ENCODE peak calls at places on chromosomes 4 and X, in five cellular contexts. M, F, Y, B and Q are unnamed samples.

GRCh38 chrX:1852082-1852481 is 237.2 kb downstream of the ASMT start:
- DNase-seq in Y (no peak), M (no peak), B (no peak), F (no peak), Q (no peak)

GRCh38 chrX:133994576-133994975 is 9.2 kb upstream of the GPC3 start:
- DNase-seq in M (no peak), F (no peak), Y (no peak), B (no peak), Q (no peak)

GRCh38 chr4:190020790-190021717 is 6.0 kb downstream of the FRG2 start:
- DNase-seq in F (no peak), Y (peak), B (peak), M (peak), Q (peak)

GRCh38 chrX:135345328-135345645 is 36.0 kb downstream of the ETDC start:
- DNase-seq in F (no peak), B (peak), Y (no peak), M (no peak), Q (no peak)

GRCh38 chrX:110015027-110015426 is 12.1 kb downstream of the TMEM164 start:
- DNase-seq in Y (no peak), F (no peak), B (no peak), M (no peak), Q (no peak)

GRCh38 chr4:86845593-86845992 is 3.6 kb downstream of the SLC10A6 start:
- DNase-seq in M (no peak), Y (no peak), B (no peak), F (no peak), Q (no peak)

GRCh38 chr4:19577121-19577520 is 674.6 kb upstream of the SLIT2 start:
- DNase-seq in Y (no peak), M (no peak), F (no peak), B (no peak), Q (no peak)

GRCh38 chrX:150983526-150984163 is 510 bp downstream of the HMGB3 start:
- DNase-seq in Y (peak), B (no peak), F (peak), M (peak), Q (no peak)

GRCh38 chr4:15396157-15396800 is 31.6 kb upstream of the C1QTNF7 start:
- DNase-seq in F (peak), M (peak), B (peak), Y (peak), Q (peak)

GRCh38 chr4:179634862-179635261 is 2192.6 kb upstream of the AGA start:
- DNase-seq in M (no peak), F (no peak), B (no peak), Y (no peak), Q (no peak)

GRCh38 chr4:183241771-183242170 is 78.3 kb downstream of the CLDN22 start:
- DNase-seq in M (no peak), F (no peak), Y (no peak), B (no peak), Q (no peak)

GRCh38 chrX:117982702-117983392 is 133.8 kb downstream of the KLHL13 start:
- DNase-seq in B (peak), Y (no peak), F (no peak), M (peak), Q (no peak)

GRCh38 chrX:110442631-110443030 is 84.0 kb downstream of the RTL9 start:
- DNase-seq in M (peak), Y (peak), B (peak), F (peak), Q (no peak)

GRCh38 chr4:136526517-136526916 is 1005.8 kb downstream of the PCDH18 start:
- DNase-seq in B (no peak), Y (no peak), M (no peak), F (no peak), Q (no peak)

GRCh38 chrX:41293269-41293668 is 40.7 kb upstream of the DDX3X start:
- DNase-seq in Y (no peak), B (peak), F (peak), M (no peak), Q (no peak)

GRCh38 chr4:41998019-41998418 is 7.7 kb downstream of the SLC30A9 start:
- DNase-seq in M (peak), Y (no peak), B (no peak), F (no peak), Q (no peak)

GRCh38 chr4:8707045-8707781 is 114.6 kb downstream of the CPZ start:
- DNase-seq in Y (no peak), M (no peak), F (no peak), B (no peak), Q (no peak)

GRCh38 chrX:109774706-109775105 is 41.6 kb upstream of the ACSL4 start:
- DNase-seq in F (no peak), M (no peak), B (no peak), Y (peak), Q (no peak)

GRCh38 chrX:11757729-11758399 is at the start of gene MSL3:
- DNase-seq in M (peak), B (peak), F (peak), Y (peak), Q (no peak)

GRCh38 chrX:111728096-111728495 is 47.1 kb downstream of the ALG13 start:
- DNase-seq in M (no peak), F (no peak), Y (no peak), B (no peak), Q (no peak)

GRCh38 chrX:102934624-102935023 is 2.4 kb upstream of the RAB40AL start:
- DNase-seq in F (peak), B (peak), M (no peak), Y (peak), Q (no peak)

GRCh38 chr4:114077610-114078009 is 98.2 kb upstream of the ARSJ start:
- DNase-seq in M (no peak), Y (no peak), F (no peak), B (peak), Q (peak)

GRCh38 chr4:154399259-154399974 is 92.2 kb downstream of the DCHS2 start:
- DNase-seq in F (no peak), Y (no peak), M (peak), B (peak), Q (peak)

GRCh38 chr4:122765702-122766352 is 33.3 kb downstream of the BBS12 start:
- DNase-seq in B (no peak), Y (no peak), M (no peak), F (no peak), Q (no peak)

GRCh38 chrX:34300871-34301270 is 168.8 kb upstream of the FAM47A start:
- DNase-seq in Y (peak), B (peak), M (peak), F (peak), Q (peak)

GRCh38 chr4:87058272-87059073 is 123.7 kb downstream of the AFF1 start:
- DNase-seq in F (no peak), B (no peak), M (no peak), Y (peak), Q (no peak)

GRCh38 chrX:143017272-143017671 is 8.5 kb upstream of the SPANXN4 start:
- DNase-seq in M (no peak), F (no peak), Y (no peak), B (no peak), Q (no peak)

GRCh38 chr4:61373901-61374611 is 173.9 kb downstream of the ADGRL3 start:
- DNase-seq in F (no peak), M (no peak), Y (no peak), B (no peak), Q (no peak)

GRCh38 chr4:30294295-30294694 is 425.9 kb upstream of the PCDH7 start:
- DNase-seq in M (no peak), Y (no peak), B (no peak), F (no peak), Q (no peak)

GRCh38 chrX:13059676-13060499 is 15.5 kb upstream of the FAM9C start:
- DNase-seq in F (no peak), M (no peak), B (no peak), Y (no peak), Q (no peak)

GRCh38 chr4:33425916-33426315 is 2705.7 kb downstream of the PCDH7 start:
- DNase-seq in F (no peak), M (no peak), Y (no peak), B (peak), Q (no peak)

GRCh38 chr4:130183096-130183495 is 1087.1 kb downstream of the C4orf33 start:
- DNase-seq in Y (no peak), F (no peak), M (no peak), B (no peak), Q (no peak)

GRCh38 chr4:82852751-82853053 is 38.3 kb downstream of the SEC31A start:
- DNase-seq in F (no peak), M (no peak), B (no peak), Y (no peak), Q (no peak)

GRCh38 chr4:150739591-150739990 is 157.6 kb downstream of the MAB21L2 start:
- DNase-seq in Y (no peak), B (no peak), M (no peak), F (no peak), Q (no peak)

GRCh38 chr4:155638195-155638960 is 28.3 kb upstream of the GUCY1A1 start:
- DNase-seq in M (no peak), Y (no peak), B (no peak), F (no peak), Q (no peak)

GRCh38 chr4:78532046-78532445 is 19.5 kb upstream of the ANXA3 start:
- DNase-seq in B (no peak), F (no peak), M (no peak), Y (no peak), Q (no peak)

GRCh38 chr4:34720563-34720962 is 1523.8 kb downstream of the ARAP2 start:
- DNase-seq in M (peak), Y (peak), B (peak), F (peak), Q (peak)

GRCh38 chr4:69833251-69833650 is 26.7 kb downstream of the SULT1E1 start:
- DNase-seq in M (no peak), B (no peak), F (no peak), Y (no peak), Q (no peak)

GRCh38 chr4:3481783-3482397 is 18.8 kb downstream of the DOK7 start:
- DNase-seq in F (no peak), Y (no peak), B (no peak), M (no peak), Q (no peak)

GRCh38 chr4:143531368-143531767 is 17.9 kb downstream of the SMARCA5 start:
- DNase-seq in M (no peak), F (peak), Y (no peak), B (peak), Q (no peak)

DNA sequence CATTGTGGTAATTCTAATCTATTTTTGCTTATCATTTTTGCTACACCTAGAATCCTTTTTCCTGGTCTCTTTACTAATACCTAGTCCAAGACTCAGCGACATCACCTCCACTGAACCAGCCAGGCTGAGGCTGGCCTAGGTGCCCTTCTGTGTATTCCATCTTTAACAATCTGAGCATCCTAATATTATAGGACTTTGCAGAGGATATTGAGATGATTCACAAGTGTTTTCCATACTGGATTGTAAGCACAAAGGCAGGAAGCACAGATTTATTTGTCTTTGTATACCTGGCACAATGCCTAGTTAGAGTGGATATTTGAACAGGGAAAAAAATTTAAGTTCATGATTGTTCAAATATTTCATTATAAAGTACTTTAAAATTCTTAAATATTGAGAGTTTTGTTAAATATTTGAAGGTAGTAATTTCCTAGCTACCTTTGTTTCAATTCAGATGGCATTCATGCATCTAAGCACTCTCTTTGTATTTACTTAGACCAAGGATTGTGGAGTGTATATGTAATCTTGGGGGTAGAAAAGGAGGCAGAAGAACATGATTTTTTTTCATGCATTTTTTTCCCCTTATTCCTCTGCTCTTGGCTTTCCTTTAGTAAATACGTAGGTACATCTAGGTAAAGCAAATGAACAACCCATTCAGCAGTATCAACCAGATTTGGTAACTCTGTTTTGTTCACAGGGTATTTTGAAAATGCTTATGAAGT is 18.4 kb downstream of the SMARCA5 start:
- DNase-seq in B (no peak), M (no peak), F (no peak), Y (no peak), Q (peak)
- TF ChIP-seq CTCF in B (no peak), M (no peak), F (peak), Y (no peak), Q (no peak)

DNA sequence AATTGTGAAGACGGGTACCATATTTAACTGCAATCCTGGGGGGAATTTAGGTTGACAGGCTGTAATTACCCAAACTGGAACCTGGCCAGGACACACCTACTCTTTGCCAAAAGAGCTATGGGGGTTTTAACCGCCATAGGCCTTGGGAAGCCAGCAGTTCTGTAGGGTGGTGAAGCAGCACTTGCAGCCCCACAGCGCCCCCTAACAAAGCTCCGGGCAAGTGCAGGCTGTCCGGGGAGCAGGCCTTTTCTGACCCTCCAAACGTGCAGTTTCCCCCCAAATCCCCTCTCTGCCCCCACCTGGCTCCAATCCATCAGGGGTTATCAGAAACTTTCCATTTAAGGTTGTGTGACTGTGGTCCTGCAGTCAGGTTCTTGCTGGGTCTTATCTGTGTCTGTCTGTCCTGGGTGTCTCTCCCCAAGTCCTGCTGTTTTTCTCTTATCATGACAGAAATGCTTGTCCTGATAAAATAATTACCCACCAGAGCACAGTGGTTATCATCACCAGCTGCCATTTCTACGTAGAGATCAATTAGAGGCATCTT is 350.9 kb downstream of the MID1IP1 start:
- DNase-seq in M (peak), F (peak), B (peak), Y (peak), Q (no peak)
- TF ChIP-seq CTCF in M (peak), F (peak), B (peak), Y (peak), Q (peak)

DNA sequence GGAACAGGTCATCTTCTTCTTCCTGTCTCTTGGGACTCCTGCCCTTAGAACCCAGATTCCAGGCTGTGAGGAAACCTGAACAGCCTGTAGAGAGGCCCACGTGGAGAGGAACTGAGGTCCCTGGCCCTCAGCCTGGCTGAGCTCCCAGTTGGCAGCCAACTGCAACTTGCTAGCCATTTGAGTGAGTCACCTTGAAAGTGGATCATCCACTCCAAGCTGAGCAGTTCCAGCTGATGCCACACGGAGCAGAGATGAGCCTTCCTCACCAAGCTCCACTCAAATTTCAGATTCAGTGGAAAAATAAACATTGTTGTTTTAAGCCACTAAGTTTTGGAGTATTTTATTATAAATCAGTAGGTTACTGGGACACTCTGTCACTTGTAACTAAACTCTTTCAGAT is 392.5 kb downstream of the BCOR start:
- DNase-seq in B (peak), M (no peak), F (no peak), Y (no peak), Q (peak)
- TF ChIP-seq CTCF in B (peak), M (peak), F (peak), Y (no peak), Q (peak)

GRCh38 chrX:26664919-26665318 is 448.9 kb downstream of the MAGEB5 start:
- DNase-seq in Y (no peak), B (no peak), F (no peak), M (no peak), Q (no peak)
- TF ChIP-seq CTCF in Y (no peak), B (no peak), F (no peak), M (no peak), Q (no peak)

GRCh38 chr4:55736605-55737183 is 82.9 kb upstream of the EXOC1L start:
- DNase-seq in B (peak), M (no peak), Y (peak), F (peak), Q (no peak)
- TF ChIP-seq CTCF in B (peak), M (peak), Y (no peak), F (peak), Q (no peak)

GRCh38 chr4:111941957-111942356 is 203.3 kb upstream of the FAM241A start:
- DNase-seq in F (no peak), M (no peak), Y (no peak), B (no peak), Q (no peak)

GRCh38 chr4:111946789-111947188 is 198.5 kb upstream of the FAM241A start:
- DNase-seq in M (no peak), Y (no peak), F (no peak), B (no peak), Q (no peak)

GRCh38 chr4:111945014-111945413 is 200.2 kb upstream of the FAM241A start:
- DNase-seq in B (no peak), F (no peak), M (peak), Y (no peak), Q (no peak)

DNA sequence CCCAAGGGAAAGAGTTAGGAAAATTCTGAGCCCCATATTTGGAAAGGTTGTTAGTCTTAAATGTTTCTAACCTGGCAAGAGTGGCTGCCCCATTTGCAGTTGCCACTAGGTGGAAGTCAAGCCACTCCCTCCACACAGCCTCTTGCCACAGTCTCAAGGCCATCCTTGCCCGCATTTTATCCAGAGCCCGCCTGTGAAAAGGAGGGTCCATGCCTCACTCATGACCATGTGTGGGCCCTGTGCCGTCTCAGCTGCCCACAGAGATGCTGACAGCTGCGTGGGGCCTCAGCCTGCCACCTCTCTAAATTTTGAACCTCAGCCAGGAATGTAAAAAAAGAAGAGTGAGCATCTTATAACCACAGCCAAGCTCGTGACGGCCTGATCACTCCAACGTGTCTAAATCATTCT is 201.5 kb upstream of the FAM241A start:
- DNase-seq in F (peak), B (peak), Y (peak), M (peak), Q (no peak)
- TF ChIP-seq CTCF in F (peak), B (peak), Y (peak), M (peak), Q (peak)

GRCh38 chr4:111628437-111628836 is 516.8 kb upstream of the FAM241A start:
- DNase-seq in Y (no peak), B (peak), M (no peak), F (no peak), Q (peak)

GRCh38 chr4:111630705-111631104 is 514.5 kb upstream of the FAM241A start:
- DNase-seq in Y (no peak), M (peak), F (peak), B (peak), Q (no peak)

GRCh38 chr4:111633663-111634266 is 511.5 kb upstream of the FAM241A start:
- DNase-seq in Y (no peak), F (no peak), B (no peak), M (no peak), Q (no peak)

GRCh38 chr4:111632752-111633151 is 512.5 kb upstream of the FAM241A start:
- DNase-seq in M (no peak), Y (no peak), B (no peak), F (no peak), Q (no peak)

GRCh38 chr4:111631157-111631999 is 513.9 kb upstream of the FAM241A start:
- DNase-seq in B (peak), Y (no peak), M (peak), F (peak), Q (no peak)
- TF ChIP-seq CTCF in B (peak), Y (peak), M (peak), F (peak), Q (peak)

DNA sequence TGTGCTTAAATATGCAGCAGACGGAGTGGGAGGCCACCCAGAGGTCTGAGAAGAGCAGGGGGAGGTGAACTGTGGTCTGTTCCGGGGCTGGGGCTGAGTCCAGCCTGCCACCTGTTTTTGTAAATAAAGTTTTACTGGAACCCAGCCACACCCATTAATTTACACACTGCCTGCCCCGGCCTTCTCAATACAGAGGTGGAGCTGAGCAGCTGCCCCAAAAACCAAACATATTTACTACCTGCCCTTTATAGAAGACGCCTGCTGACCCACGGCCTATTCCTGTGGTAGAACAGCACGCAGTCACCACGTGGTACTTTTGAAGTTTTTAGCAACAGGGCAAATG is 45.9 kb downstream of the FGFRL1 start:
- DNase-seq in B (no peak), Y (no peak), M (no peak), F (no peak), Q (no peak)
- TF ChIP-seq CTCF in B (no peak), Y (no peak), M (no peak), F (no peak), Q (no peak)